ENCODE peak calls at places on chromosome 1, in four cellular contexts. X is WTC11, Q is GM12878, M is HepG2. N is an unnamed sample.

GRCh38 chr1:202248861-202249260 is 55.3 kb downstream of the LGR6 start:
- DNase-seq in Q (no peak), X (no peak), M (no peak), N (no peak)

GRCh38 chr1:173473599-173474011 is 3.5 kb upstream of the PRDX6 start:
- DNase-seq in X (no peak), Q (no peak), M (no peak), N (peak; percentile 4)

GRCh38 chr1:41362357-41362721 is 1.1 kb downstream of the FOXO6 start:
- DNase-seq in X (peak; percentile 15), M (no peak), Q (no peak), N (peak; percentile 39)

GRCh38 chr1:10686404-10687040 is 109.9 kb downstream of the CASZ1 start:
- DNase-seq in M (peak; percentile 71), X (no peak), Q (no peak), N (no peak)

GRCh38 chr1:76160225-76160624 is 85.7 kb downstream of the ST6GALNAC3 start:
- DNase-seq in X (no peak), Q (no peak), M (no peak), N (no peak)

GRCh38 chr1:97192872-97193572 is 471.4 kb downstream of the PTBP2 start:
- DNase-seq in M (no peak), X (no peak), Q (no peak), N (no peak)

GRCh38 chr1:99852648-99853047 is 2.5 kb downstream of the AGL start:
- DNase-seq in M (no peak), X (no peak), Q (no peak), N (no peak)

GRCh38 chr1:36154765-36155559 is 998 bp upstream of the MAP7D1 start:
- DNase-seq in X (peak; percentile 38), M (no peak), Q (no peak), N (no peak)

GRCh38 chr1:87906078-87906477 is 577.4 kb downstream of the LMO4 start:
- DNase-seq in M (no peak), Q (no peak), X (no peak), N (no peak)

GRCh38 chr1:237695878-237696277 is 194.8 kb downstream of the ZP4 start:
- DNase-seq in M (no peak), Q (no peak), X (no peak), N (no peak)

GRCh38 chr1:95627244-95627643 is 393.2 kb downstream of the RWDD3 start:
- DNase-seq in Q (no peak), X (no peak), M (no peak), N (no peak)

GRCh38 chr1:43293896-43294760 is 6.7 kb upstream of the TIE1 start:
- DNase-seq in Q (no peak), X (no peak), M (no peak), N (no peak)

GRCh38 chr1:34761776-34762307 is 2.3 kb downstream of the GJB4 start:
- DNase-seq in X (no peak), M (no peak), Q (no peak), N (no peak)

GRCh38 chr1:89780721-89781120 is 40.1 kb upstream of the LRRC8D start:
- DNase-seq in Q (no peak), X (no peak), M (peak; percentile 31), N (peak; percentile 36)

GRCh38 chr1:16173447-16174260 is 17.8 kb upstream of the EPHA2 start:
- DNase-seq in Q (no peak), X (no peak), M (no peak), N (peak; percentile 51)

GRCh38 chr1:228350831-228351781 is 55.5 kb downstream of the TRIM11 start:
- DNase-seq in X (peak; percentile 9), Q (no peak), M (no peak), N (no peak)

GRCh38 chr1:175191654-175192053 is 922 bp downstream of the KIAA0040 start:
- DNase-seq in Q (no peak), M (no peak), X (no peak), N (no peak)

GRCh38 chr1:201450721-201451291 is 18.2 kb downstream of the PHLDA3 start:
- DNase-seq in X (peak; percentile 39), Q (no peak), M (no peak), N (no peak)

GRCh38 chr1:38527373-38527966 is 332.1 kb downstream of the RRAGC start:
- DNase-seq in X (peak; percentile 26), M (no peak), Q (peak; percentile 83), N (peak; percentile 65)

GRCh38 chr1:228884196-228884595 is 148.9 kb downstream of the RHOU start:
- DNase-seq in Q (no peak), X (no peak), M (no peak), N (no peak)

GRCh38 chr1:233959971-233960710 is 55.7 kb downstream of the SLC35F3 start:
- DNase-seq in Q (no peak), X (no peak), M (no peak), N (no peak)

GRCh38 chr1:182569939-182570610 is 19.0 kb downstream of the RNASEL start:
- DNase-seq in X (no peak), M (no peak), Q (no peak), N (no peak)

GRCh38 chr1:116075981-116076380 is 35.2 kb upstream of the MAB21L3 start:
- DNase-seq in X (no peak), Q (no peak), M (no peak), N (no peak)
- TF ChIP-seq ETV6 in X (no peak), Q (no peak), M (no peak), N (no peak)

GRCh38 chr1:63322248-63322943 is at the start of gene FOXD3:
- DNase-seq in X (peak; percentile 94), M (no peak), Q (no peak), N (peak; percentile 69)

GRCh38 chr1:63321788-63322247 is 549 bp upstream of the FOXD3 start:
- DNase-seq in X (peak; percentile 76), Q (no peak), M (no peak), N (no peak)

GRCh38 chr1:63323866-63324778 is 1.8 kb downstream of the FOXD3 start:
- DNase-seq in X (peak; percentile 49), Q (no peak), M (no peak), N (no peak)

GRCh38 chr1:63324779-63325119 is 2.4 kb downstream of the FOXD3 start:
- DNase-seq in X (no peak), Q (no peak), M (no peak), N (no peak)

GRCh38 chr1:63322944-63323865 is 838 bp downstream of the FOXD3 start:
- DNase-seq in Q (no peak), M (no peak), X (peak; percentile 63), N (no peak)
- TF ChIP-seq ETV6 in Q (no peak), M (no peak), X (no peak), N (no peak)

GRCh38 chr1:165851034-165851658 is 23.7 kb downstream of the UCK2 start:
- DNase-seq in Q (no peak), X (no peak), M (no peak), N (no peak)
- TF ChIP-seq ETV6 in Q (no peak), X (no peak), M (no peak), N (no peak)

DNA sequence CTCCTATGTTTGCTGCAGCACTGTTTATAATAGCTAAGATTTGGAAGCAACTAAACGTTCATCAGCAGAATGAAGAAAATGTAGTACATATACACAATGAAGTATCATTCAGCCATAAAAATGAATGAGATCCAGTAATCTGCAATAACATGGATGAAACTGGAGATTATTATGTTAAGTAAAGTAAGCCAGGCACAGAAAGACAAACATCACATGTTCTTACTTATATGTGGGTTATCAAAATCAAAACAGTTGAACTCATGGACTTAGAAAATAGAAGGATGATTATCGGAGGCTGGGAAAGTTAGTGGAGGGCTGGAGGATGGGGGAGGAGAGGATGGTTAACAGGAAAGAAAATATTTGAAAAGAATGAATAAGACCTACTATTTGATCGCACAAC is 1017.6 kb downstream of the KCNT2 start:
- DNase-seq in Q (no peak), X (no peak), M (no peak), N (no peak)
- TF ChIP-seq ETV6 in Q (no peak), X (no peak), M (no peak), N (no peak)

GRCh38 chr1:208040714-208041393 is 129.9 kb upstream of the CD34 start:
- DNase-seq in X (no peak), Q (no peak), M (no peak), N (no peak)
- TF ChIP-seq ETV6 in X (no peak), Q (no peak), M (no peak), N (no peak)

GRCh38 chr1:108007070-108007469 is 42.1 kb upstream of the VAV3 start:
- DNase-seq in X (no peak), M (no peak), Q (no peak), N (no peak)

GRCh38 chr1:108010581-108010980 is 45.6 kb upstream of the VAV3 start:
- DNase-seq in Q (no peak), M (no peak), X (no peak), N (no peak)

GRCh38 chr1:108011295-108011694 is 46.3 kb upstream of the VAV3 start:
- DNase-seq in X (no peak), M (no peak), Q (no peak), N (no peak)

GRCh38 chr1:108007531-108007930 is 42.6 kb upstream of the VAV3 start:
- DNase-seq in M (no peak), Q (no peak), X (no peak), N (no peak)

GRCh38 chr1:108009603-108010195 is 44.7 kb upstream of the VAV3 start:
- DNase-seq in Q (no peak), X (no peak), M (no peak), N (no peak)
- TF ChIP-seq ETV6 in Q (no peak), X (no peak), M (no peak), N (no peak)

GRCh38 chr1:13735168-13735930 is 35.4 kb downstream of the PRDM2 start:
- DNase-seq in Q (no peak), X (no peak), M (no peak), N (no peak)

GRCh38 chr1:13731897-13732296 is 31.9 kb downstream of the PRDM2 start:
- DNase-seq in M (no peak), Q (no peak), X (no peak), N (no peak)

GRCh38 chr1:13730751-13731482 is 30.9 kb downstream of the PRDM2 start:
- DNase-seq in M (no peak), Q (peak; percentile 94), X (no peak), N (no peak)

GRCh38 chr1:13733705-13734104 is 33.7 kb downstream of the PRDM2 start:
- DNase-seq in M (no peak), X (no peak), Q (no peak), N (no peak)

GRCh38 chr1:13732971-13733667 is 33.1 kb downstream of the PRDM2 start:
- DNase-seq in X (no peak), Q (no peak), M (no peak), N (no peak)
- TF ChIP-seq ETV6 in X (no peak), Q (no peak), M (no peak), N (no peak)